ENCODE peak calls at places on chromosomes 4 and X, in six cellular contexts. V is HEK293T; A is colonic mucosa; B is activated naive CD8-positive, alpha-beta T cell treated with anti-CD3 and anti-CD28 coated beads, Interleukin-2, amount 50 U/mL, for 16 hours; X is NAMALWA; W is CD8-positive, alpha-beta T cell. Z is an unnamed sample.

GRCh38 chr4:7962609-7963508 is 23.2 kb upstream of the AFAP1 start:
- DNase-seq in A (no peak), B (no peak), X (no peak), V (no peak), W (no peak), Z (no peak)

GRCh38 chr4:84740071-84740470 is 157.1 kb downstream of the CDS1 start:
- DNase-seq in A (no peak), X (no peak), B (no peak), W (no peak), V (no peak), Z (no peak)

GRCh38 chrX:21800344-21800770 is 39.1 kb upstream of the MBTPS2 start:
- DNase-seq in A (no peak), W (no peak), V (no peak), B (no peak), X (no peak), Z (peak; percentile 52)

GRCh38 chrX:22053486-22053885 is 21.4 kb downstream of the PHEX start:
- DNase-seq in B (no peak), A (no peak), X (no peak), W (no peak), V (no peak), Z (no peak)

GRCh38 chrX:70174754-70175153 is 2.5 kb upstream of the DGAT2L6 start:
- DNase-seq in B (no peak), A (no peak), X (no peak), W (no peak), V (no peak), Z (no peak)

GRCh38 chr4:109588176-109588575 is 28.1 kb downstream of the MCUB start:
- DNase-seq in V (no peak), B (peak; percentile 20), W (peak; percentile 41), A (no peak), X (no peak), Z (no peak)

GRCh38 chrX:113274801-113275200 is 434.2 kb upstream of the AMOT start:
- DNase-seq in A (no peak), B (no peak), V (no peak), X (no peak), W (no peak), Z (no peak)

GRCh38 chr4:73341454-73341853 is 62.6 kb upstream of the ALB start:
- DNase-seq in V (peak; percentile 49), A (peak; percentile 30), B (no peak), W (no peak), X (peak; percentile 80), Z (peak; percentile 51)

GRCh38 chr4:154707877-154708276 is 35.9 kb upstream of the LRAT start:
- DNase-seq in X (no peak), A (no peak), W (no peak), V (no peak), B (no peak), Z (peak; percentile 100)

GRCh38 chrX:646796-647195 is 16.2 kb downstream of the SHOX start:
- DNase-seq in W (no peak), B (no peak), A (no peak), X (no peak), V (no peak), Z (no peak)

GRCh38 chrX:38260231-38260630 is 39.6 kb upstream of the SRPX start:
- DNase-seq in B (no peak), W (no peak), A (peak; percentile 44), X (peak; percentile 50), V (peak; percentile 68), Z (no peak)

GRCh38 chrX:154775611-154776349 is 13.1 kb downstream of the DKC1 start:
- DNase-seq in A (no peak), B (no peak), V (no peak), W (no peak), X (peak; percentile 11), Z (peak; percentile 23)

GRCh38 chr4:76582817-76583087 is 147.7 kb downstream of the SHROOM3 start:
- DNase-seq in W (no peak), B (no peak), A (no peak), V (no peak), X (no peak), Z (no peak)

GRCh38 chr4:10164877-10165283 is 48.3 kb upstream of the WDR1 start:
- DNase-seq in V (peak; percentile 48), X (peak; percentile 11), W (no peak), A (peak; percentile 51), B (no peak), Z (no peak)

GRCh38 chr4:142130636-142131035 is 494.3 kb downstream of the IL15 start:
- DNase-seq in V (no peak), X (no peak), B (no peak), A (no peak), W (no peak), Z (no peak)

GRCh38 chr4:3263053-3263958 is 14.3 kb downstream of the MSANTD1 start:
- DNase-seq in B (no peak), W (no peak), X (no peak), A (peak; percentile 10), V (no peak), Z (no peak)

GRCh38 chr4:150127757-150128156 is 49.5 kb downstream of the DCLK2 start:
- DNase-seq in V (no peak), A (no peak), W (no peak), B (no peak), X (no peak), Z (no peak)

GRCh38 chr4:77020017-77020416 is 55.8 kb downstream of the CCNI start:
- DNase-seq in A (no peak), W (no peak), B (no peak), V (no peak), X (no peak), Z (no peak)

GRCh38 chr4:124717101-124717500 is 4.6 kb upstream of the ANKRD50 start:
- DNase-seq in V (no peak), B (no peak), A (no peak), W (no peak), X (no peak), Z (no peak)

GRCh38 chr4:7862561-7863200 is 77.0 kb downstream of the AFAP1 start:
- DNase-seq in A (no peak), W (no peak), X (no peak), V (no peak), B (no peak), Z (no peak)

GRCh38 chrX:24495700-24496099 is 30.6 kb downstream of the PDK3 start:
- DNase-seq in X (no peak), A (no peak), B (no peak), V (no peak), W (no peak), Z (no peak)

GRCh38 chr4:46432923-46433322 is 43.0 kb upstream of the GABRA2 start:
- DNase-seq in B (no peak), A (no peak), X (no peak), W (no peak), V (no peak), Z (peak; percentile 59)

GRCh38 chr4:8439168-8439567 is 1.4 kb downstream of the ACOX3 start:
- DNase-seq in X (no peak), W (no peak), B (no peak), A (no peak), V (no peak), Z (no peak)

GRCh38 chrX:66680451-66680850 is 41.6 kb upstream of the EDA2R start:
- DNase-seq in X (no peak), V (no peak), W (no peak), A (no peak), B (no peak), Z (peak; percentile 50)

GRCh38 chrX:97109730-97110129 is 226.0 kb downstream of the RPA4 start:
- DNase-seq in X (no peak), B (no peak), W (no peak), V (no peak), A (no peak), Z (no peak)

GRCh38 chr4:163679189-163679588 is 184.7 kb downstream of the TMA16 start:
- DNase-seq in X (peak; percentile 41), V (peak; percentile 23), A (no peak), B (no peak), W (no peak), Z (no peak)

GRCh38 chr4:167233523-167234387 is 539 bp downstream of the SPOCK3 start:
- DNase-seq in B (no peak), W (no peak), A (no peak), X (no peak), V (peak; percentile 12), Z (peak; percentile 10)

GRCh38 chr4:5160668-5161067 is 109.4 kb downstream of the STK32B start:
- DNase-seq in B (no peak), X (no peak), W (no peak), A (no peak), V (peak; percentile 1), Z (no peak)

GRCh38 chr4:17437396-17437795 is 74.5 kb downstream of the QDPR start:
- DNase-seq in W (no peak), B (no peak), X (no peak), A (no peak), V (no peak), Z (no peak)

GRCh38 chr4:101753702-101754101 is 36.8 kb upstream of the BANK1 start:
- DNase-seq in V (no peak), X (no peak), A (no peak), W (no peak), B (no peak), Z (no peak)

GRCh38 chr4:13403326-13403725 is 80.8 kb downstream of the RAB28 start:
- DNase-seq in X (no peak), A (no peak), B (no peak), V (no peak), W (no peak), Z (no peak)

GRCh38 chr4:87066403-87067119 is 131.8 kb downstream of the AFF1 start:
- DNase-seq in X (no peak), V (no peak), A (no peak), B (no peak), W (no peak), Z (no peak)

GRCh38 chr4:130511776-130512175 is 1415.8 kb downstream of the C4orf33 start:
- DNase-seq in W (no peak), B (no peak), V (no peak), A (no peak), X (no peak), Z (no peak)

GRCh38 chr4:162972661-162973202 is 194.0 kb downstream of the NAF1 start:
- DNase-seq in W (no peak), V (no peak), X (no peak), B (no peak), A (no peak), Z (no peak)

GRCh38 chrX:121949041-121949760 is 901.8 kb downstream of the GLUD2 start:
- DNase-seq in B (no peak), V (no peak), X (no peak), A (no peak), W (no peak), Z (no peak)

GRCh38 chrX:44971674-44972073 is 98.7 kb downstream of the KDM6A start:
- DNase-seq in W (no peak), B (no peak), A (no peak), V (no peak), X (no peak), Z (no peak)

GRCh38 chrX:77009691-77010090 is 437.5 kb upstream of the FGF16 start:
- DNase-seq in X (no peak), W (no peak), B (no peak), A (no peak), V (no peak), Z (peak; percentile 10)

GRCh38 chr4:173538148-173538902 is 8.3 kb upstream of the HAND2 start:
- DNase-seq in B (no peak), A (no peak), W (no peak), X (no peak), V (peak; percentile 39), Z (no peak)

GRCh38 chr4:38815879-38816782 is 11.5 kb upstream of the TLR1 start:
- DNase-seq in A (no peak), B (no peak), V (no peak), X (peak; percentile 90), W (no peak), Z (peak; percentile 75)